ENCODE peak calls at places on chromosomes 6 and 20, in six cellular contexts. A is activated T-helper 1 cell treated with anti-CD3 and anti-CD28 coated beads, Interleukin-12 subunit alpha, Interleukin-12 subunit beta, Interleukin-2, Interleukin-4 antibody, amounts not matched to agents 30 ng/mL and 10 ng/mL and 1 ng/mL, durations not matched to agents 14 hours and 24 hours and 36 hours; K is HEK293T; C is GM12865; B is D341Med; W is A172. G is an unnamed sample.

GRCh38 chr6:25263602-25264001 is 15.6 kb upstream of the CARMIL1 start:
- DNase-seq in K (no peak), A (no peak), W (peak), C (no peak), B (no peak), G (no peak)

GRCh38 chr6:43029120-43029519 is 7.7 kb downstream of the RRP36 start:
- DNase-seq in B (no peak), C (no peak), K (no peak), A (no peak), W (no peak), G (no peak)

GRCh38 chr6:161200610-161201201 is 73.2 kb downstream of the AGPAT4 start:
- DNase-seq in W (no peak), C (no peak), B (no peak), A (no peak), K (no peak), G (no peak)

GRCh38 chr20:49685161-49685601 is 28.5 kb downstream of the B4GALT5 start:
- DNase-seq in W (no peak), B (no peak), A (no peak), C (peak), K (no peak), G (no peak)

GRCh38 chr20:22584922-22585785 is 782 bp upstream of the FOXA2 start:
- DNase-seq in C (no peak), A (no peak), K (no peak), B (no peak), W (no peak), G (no peak)

GRCh38 chr20:40563296-40563950 is 125.6 kb downstream of the MAFB start:
- DNase-seq in K (no peak), A (no peak), B (no peak), W (peak), C (no peak), G (no peak)

GRCh38 chr6:96795481-96795880 is 41.8 kb downstream of the GPR63 start:
- DNase-seq in K (no peak), C (peak), B (no peak), W (no peak), A (no peak), G (no peak)

GRCh38 chr20:51801220-51801991 is 915 bp downstream of the SALL4 start:
- DNase-seq in B (peak), C (no peak), W (no peak), K (no peak), A (no peak), G (no peak)

G was measured in activated T-helper 2 cell treated with anti-CD3 and anti-CD28 coated beads, Interferon-gamma antibody, Interleukin-2, Interleukin-4, amounts not matched to agents 10 μg/mL and 5 μg/mL and 100 μg/mL, durations not matched to agents 14 hours and 24 hours and 36 hours.